ENCODE peak calls at places on chromosomes 2 and 18, in four cellular contexts. One of them, this sample, is unnamed. For H3K4me1, the result is how much of the 10 kb centered on the place peaks cover.

GRCh38 chr2:204753841-204754240 is 208.6 kb downstream of the PARD3B start:
- DNase-seq in naive thymus-derived CD4-positive, alpha-beta T cell: no peak
- DNase-seq in psoas muscle: no peak
- DNase-seq in IMR-90: peak
- DNase-seq in this sample: no peak

GRCh38 chr2:98828793-98829371 is 98.0 kb upstream of the MGAT4A start:
- DNase-seq in IMR-90: no peak
- DNase-seq in psoas muscle: no peak
- DNase-seq in naive thymus-derived CD4-positive, alpha-beta T cell: no peak
- DNase-seq in this sample: no peak

GRCh38 chr2:19669605-19670004 is 232.2 kb downstream of the TTC32 start:
- DNase-seq in naive thymus-derived CD4-positive, alpha-beta T cell: no peak
- DNase-seq in psoas muscle: no peak
- DNase-seq in IMR-90: no peak
- DNase-seq in this sample: no peak

GRCh38 chr2:233497692-233498091 is 68.9 kb downstream of the USP40 start:
- DNase-seq in psoas muscle: no peak
- DNase-seq in naive thymus-derived CD4-positive, alpha-beta T cell: no peak
- DNase-seq in IMR-90: no peak
- DNase-seq in this sample: no peak

GRCh38 chr2:241564596-241565411 is 6.3 kb downstream of the BOK start:
- DNase-seq in psoas muscle: peak
- DNase-seq in IMR-90: no peak
- DNase-seq in naive thymus-derived CD4-positive, alpha-beta T cell: no peak
- DNase-seq in this sample: no peak

GRCh38 chr2:216082805-216083204 is 1.1 kb downstream of the TMEM169 start:
- DNase-seq in psoas muscle: no peak
- DNase-seq in IMR-90: peak
- DNase-seq in naive thymus-derived CD4-positive, alpha-beta T cell: no peak
- DNase-seq in this sample: no peak

GRCh38 chr2:217908544-217908943 is 94.3 kb downstream of the TNS1 start:
- DNase-seq in naive thymus-derived CD4-positive, alpha-beta T cell: no peak
- DNase-seq in IMR-90: no peak
- DNase-seq in psoas muscle: peak
- DNase-seq in this sample: no peak

GRCh38 chr2:69597105-69597504 is 46.4 kb downstream of the AAK1 start:
- DNase-seq in IMR-90: no peak
- DNase-seq in naive thymus-derived CD4-positive, alpha-beta T cell: no peak
- DNase-seq in psoas muscle: no peak
- DNase-seq in this sample: no peak

DNA sequence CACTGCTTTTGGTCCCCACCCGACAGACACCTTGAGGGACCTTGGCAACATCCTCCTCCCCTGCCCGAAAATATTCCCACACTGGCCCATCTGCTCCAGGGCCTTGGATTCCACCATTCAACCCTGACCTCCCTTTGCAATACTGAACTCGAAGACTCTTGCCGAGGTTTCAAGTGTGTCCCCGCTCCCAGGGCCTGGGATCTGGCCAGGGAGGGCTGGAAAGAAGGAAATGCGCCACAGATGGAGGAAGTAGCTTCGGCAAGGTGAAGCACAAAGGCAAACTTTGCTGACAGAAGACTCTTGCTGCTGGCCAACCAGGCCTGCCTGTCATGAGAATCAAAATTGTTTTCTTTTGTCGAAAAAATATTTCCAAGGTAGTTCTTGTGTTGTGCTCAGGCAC is 143.1 kb downstream of the ZFP36L2 start:
- DNase-seq in IMR-90: no peak
- DNase-seq in psoas muscle: no peak
- DNase-seq in naive thymus-derived CD4-positive, alpha-beta T cell: no peak
- DNase-seq in this sample: no peak
- H3K4me1 ChIP-seq in IMR-90: half or more
- H3K4me1 ChIP-seq in psoas muscle: half or more
- H3K4me1 ChIP-seq in naive thymus-derived CD4-positive, alpha-beta T cell: under half
- H3K4me1 ChIP-seq in this sample: half or more

DNA sequence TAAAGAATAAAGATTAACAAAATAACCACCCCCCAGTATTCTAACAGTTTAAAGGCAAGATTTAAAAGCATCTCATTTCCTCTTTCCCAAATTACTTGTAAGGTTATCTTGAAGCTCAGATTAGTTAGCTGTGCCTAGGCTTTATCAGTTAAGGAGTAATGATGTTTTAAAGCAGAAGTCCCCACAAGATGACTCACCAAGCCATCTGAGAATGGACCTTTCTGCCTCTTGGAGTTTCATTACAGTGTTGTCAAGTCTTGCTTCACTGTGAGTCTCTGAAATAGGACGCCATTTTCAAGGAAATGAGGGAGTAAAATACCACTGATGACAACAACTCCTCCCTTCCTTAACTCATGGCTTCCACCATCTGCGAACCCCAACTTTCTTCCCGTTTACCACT is 35.9 kb downstream of the ZNF385B start:
- DNase-seq in psoas muscle: no peak
- DNase-seq in naive thymus-derived CD4-positive, alpha-beta T cell: no peak
- DNase-seq in IMR-90: no peak
- DNase-seq in this sample: no peak
- H3K27ac ChIP-seq in psoas muscle: no peak
- H3K27ac ChIP-seq in naive thymus-derived CD4-positive, alpha-beta T cell: no peak
- H3K27ac ChIP-seq in IMR-90: no peak
- H3K27ac ChIP-seq in this sample: no peak

GRCh38 chr2:220279372-220279771 is 651.9 kb downstream of the SLC4A3 start:
- DNase-seq in psoas muscle: no peak
- DNase-seq in IMR-90: peak
- DNase-seq in naive thymus-derived CD4-positive, alpha-beta T cell: no peak
- DNase-seq in this sample: no peak

GRCh38 chr2:220276736-220277444 is 649.5 kb downstream of the SLC4A3 start:
- DNase-seq in naive thymus-derived CD4-positive, alpha-beta T cell: no peak
- DNase-seq in IMR-90: peak
- DNase-seq in psoas muscle: no peak
- DNase-seq in this sample: no peak

GRCh38 chr2:220279840-220280239 is 652.4 kb downstream of the SLC4A3 start:
- DNase-seq in psoas muscle: no peak
- DNase-seq in IMR-90: peak
- DNase-seq in naive thymus-derived CD4-positive, alpha-beta T cell: no peak
- DNase-seq in this sample: no peak

GRCh38 chr2:220277445-220277960 is 650.1 kb downstream of the SLC4A3 start:
- DNase-seq in psoas muscle: peak
- DNase-seq in IMR-90: peak
- DNase-seq in naive thymus-derived CD4-positive, alpha-beta T cell: no peak
- DNase-seq in this sample: peak

DNA sequence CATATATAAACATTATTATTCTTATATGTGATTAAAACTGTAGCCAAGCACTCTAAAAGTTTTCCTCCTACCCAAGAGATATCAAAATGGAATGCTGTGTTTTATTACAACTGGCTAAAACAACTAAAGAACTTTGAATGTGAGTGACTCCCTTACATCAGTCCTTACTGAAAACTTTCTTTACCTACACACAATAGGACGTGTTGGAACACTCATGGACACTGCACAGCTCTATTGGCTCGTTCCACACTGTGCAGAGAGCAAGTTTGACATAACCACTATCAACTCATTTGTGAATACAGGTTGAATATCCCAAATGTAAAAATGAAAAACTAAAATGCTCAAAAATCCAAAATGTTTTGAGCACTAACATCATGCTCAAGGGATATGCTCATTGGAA is 650.6 kb downstream of the SLC4A3 start:
- DNase-seq in IMR-90: no peak
- DNase-seq in psoas muscle: no peak
- DNase-seq in naive thymus-derived CD4-positive, alpha-beta T cell: no peak
- DNase-seq in this sample: no peak
- H3K4me1 ChIP-seq in IMR-90: under half
- H3K4me1 ChIP-seq in psoas muscle: under half
- H3K4me1 ChIP-seq in naive thymus-derived CD4-positive, alpha-beta T cell: under half
- H3K4me1 ChIP-seq in this sample: under half

GRCh38 chr18:79465392-79465991 is 69.8 kb downstream of the NFATC1 start:
- DNase-seq in naive thymus-derived CD4-positive, alpha-beta T cell: no peak
- DNase-seq in IMR-90: no peak
- DNase-seq in psoas muscle: no peak
- DNase-seq in this sample: no peak

GRCh38 chr18:79469309-79469708 is 73.6 kb downstream of the NFATC1 start:
- DNase-seq in IMR-90: no peak
- DNase-seq in psoas muscle: no peak
- DNase-seq in naive thymus-derived CD4-positive, alpha-beta T cell: no peak
- DNase-seq in this sample: no peak

GRCh38 chr18:79463424-79463960 is 67.8 kb downstream of the NFATC1 start:
- DNase-seq in IMR-90: no peak
- DNase-seq in psoas muscle: no peak
- DNase-seq in naive thymus-derived CD4-positive, alpha-beta T cell: no peak
- DNase-seq in this sample: no peak

GRCh38 chr18:79467126-79467525 is 71.4 kb downstream of the NFATC1 start:
- DNase-seq in IMR-90: no peak
- DNase-seq in naive thymus-derived CD4-positive, alpha-beta T cell: no peak
- DNase-seq in psoas muscle: no peak
- DNase-seq in this sample: no peak

DNA sequence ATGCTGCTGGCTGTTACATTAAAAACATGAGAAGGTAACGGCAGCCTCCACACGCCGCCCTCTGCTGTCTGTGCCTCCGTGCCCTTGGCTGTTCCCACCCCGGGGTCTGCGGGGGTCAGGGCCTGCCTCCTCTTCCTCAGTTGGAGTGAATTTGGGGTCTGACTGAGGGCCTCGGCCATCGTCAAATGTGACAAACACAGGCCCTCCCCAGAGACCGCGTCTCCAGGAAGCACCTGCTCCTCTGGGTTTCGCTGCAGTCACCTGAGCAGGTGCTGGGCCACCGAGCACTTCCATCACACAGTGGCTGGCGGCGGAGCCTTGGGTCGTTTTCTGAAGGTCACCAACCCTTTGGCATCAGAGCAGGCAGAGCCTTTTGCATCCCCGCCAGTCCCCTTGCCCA is 70.9 kb downstream of the NFATC1 start:
- DNase-seq in naive thymus-derived CD4-positive, alpha-beta T cell: no peak
- DNase-seq in IMR-90: no peak
- DNase-seq in psoas muscle: no peak
- DNase-seq in this sample: no peak
- H3K27ac ChIP-seq in naive thymus-derived CD4-positive, alpha-beta T cell: no peak
- H3K27ac ChIP-seq in IMR-90: no peak
- H3K27ac ChIP-seq in psoas muscle: no peak
- H3K27ac ChIP-seq in this sample: no peak

GRCh38 chr2:237706257-237706656 is 78.9 kb downstream of the LRRFIP1 start:
- DNase-seq in psoas muscle: no peak
- DNase-seq in IMR-90: no peak
- DNase-seq in naive thymus-derived CD4-positive, alpha-beta T cell: no peak
- DNase-seq in this sample: no peak
- H3K4me1 ChIP-seq in psoas muscle: half or more
- H3K4me1 ChIP-seq in IMR-90: under half
- H3K4me1 ChIP-seq in naive thymus-derived CD4-positive, alpha-beta T cell: under half
- H3K4me1 ChIP-seq in this sample: half or more

GRCh38 chr2:238239872-238240760 is at the start of gene HES6:
- DNase-seq in psoas muscle: peak
- DNase-seq in naive thymus-derived CD4-positive, alpha-beta T cell: peak
- DNase-seq in IMR-90: peak
- DNase-seq in this sample: peak
- H3K27ac ChIP-seq in psoas muscle: peak
- H3K27ac ChIP-seq in naive thymus-derived CD4-positive, alpha-beta T cell: no peak
- H3K27ac ChIP-seq in IMR-90: no peak
- H3K27ac ChIP-seq in this sample: peak

DNA sequence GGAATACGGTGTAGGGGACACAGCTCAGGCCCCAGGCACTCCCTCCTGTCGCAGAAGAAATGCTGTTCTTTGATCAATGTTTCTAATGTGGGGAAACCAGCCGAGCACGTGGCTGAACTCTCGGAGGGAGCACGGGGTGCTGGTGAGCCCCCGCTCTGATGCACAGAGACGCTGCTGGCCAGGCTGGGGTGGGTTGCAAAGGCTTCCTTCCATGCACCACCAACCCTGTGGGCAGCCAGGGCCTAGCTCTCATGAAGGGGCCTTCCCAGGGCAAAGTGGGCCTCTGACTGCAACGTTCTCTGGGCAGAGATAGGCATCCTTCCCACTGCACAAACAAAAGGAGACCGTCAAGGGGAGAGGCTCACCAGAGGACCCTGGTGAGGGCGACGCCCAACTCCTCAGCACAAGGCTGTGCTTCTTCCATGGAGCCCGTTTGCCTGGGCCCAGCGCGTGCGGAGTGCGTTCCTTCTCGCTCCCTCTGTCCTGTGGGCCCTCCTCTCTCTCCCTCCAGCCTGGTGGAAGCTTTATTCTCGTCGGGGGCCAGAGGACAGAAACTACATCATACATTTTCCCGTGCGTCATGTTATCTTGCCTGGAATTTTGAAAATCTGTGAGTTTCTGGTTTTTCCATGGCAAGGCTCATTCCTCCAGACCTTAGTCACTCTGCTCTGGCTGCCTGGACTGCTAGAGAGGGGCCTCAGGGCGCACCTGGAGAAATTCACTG is 61.1 kb upstream of the SP3 start:
- DNase-seq in IMR-90: peak
- DNase-seq in psoas muscle: no peak
- DNase-seq in naive thymus-derived CD4-positive, alpha-beta T cell: no peak
- DNase-seq in this sample: no peak
- H3K4me1 ChIP-seq in IMR-90: under half
- H3K4me1 ChIP-seq in psoas muscle: under half
- H3K4me1 ChIP-seq in naive thymus-derived CD4-positive, alpha-beta T cell: under half
- H3K4me1 ChIP-seq in this sample: under half

GRCh38 chr18:21739604-21740473 is 753 bp upstream of the MIB1 start:
- DNase-seq in naive thymus-derived CD4-positive, alpha-beta T cell: no peak
- DNase-seq in psoas muscle: no peak
- DNase-seq in IMR-90: no peak
- DNase-seq in this sample: no peak

GRCh38 chr18:21741511-21742322 is 1.1 kb downstream of the MIB1 start:
- DNase-seq in IMR-90: peak
- DNase-seq in psoas muscle: peak
- DNase-seq in naive thymus-derived CD4-positive, alpha-beta T cell: peak
- DNase-seq in this sample: no peak

GRCh38 chr18:21740724-21741510 is at the start of gene MIB1:
- DNase-seq in naive thymus-derived CD4-positive, alpha-beta T cell: peak
- DNase-seq in psoas muscle: peak
- DNase-seq in IMR-90: peak
- DNase-seq in this sample: peak

GRCh38 chr18:21742323-21742687 is 1.7 kb downstream of the MIB1 start:
- DNase-seq in IMR-90: peak
- DNase-seq in psoas muscle: no peak
- DNase-seq in naive thymus-derived CD4-positive, alpha-beta T cell: no peak
- DNase-seq in this sample: no peak

GRCh38 chr18:21740474-21740723 is 193 bp upstream of the MIB1 start:
- DNase-seq in psoas muscle: no peak
- DNase-seq in naive thymus-derived CD4-positive, alpha-beta T cell: no peak
- DNase-seq in IMR-90: peak
- DNase-seq in this sample: no peak
- H3K27ac ChIP-seq in psoas muscle: peak
- H3K27ac ChIP-seq in naive thymus-derived CD4-positive, alpha-beta T cell: peak
- H3K27ac ChIP-seq in IMR-90: no peak
- H3K27ac ChIP-seq in this sample: peak

GRCh38 chr2:145741161-145741560 is 1221.2 kb upstream of the ZEB2 start:
- DNase-seq in IMR-90: no peak
- DNase-seq in naive thymus-derived CD4-positive, alpha-beta T cell: no peak
- DNase-seq in psoas muscle: no peak
- DNase-seq in this sample: no peak
- H3K4me1 ChIP-seq in IMR-90: under half
- H3K4me1 ChIP-seq in naive thymus-derived CD4-positive, alpha-beta T cell: under half
- H3K4me1 ChIP-seq in psoas muscle: under half
- H3K4me1 ChIP-seq in this sample: under half